ENCODE peak calls at places on chromosomes 1 and 21, in nine cellular contexts. K is dorsolateral prefrontal cortex, X is fibroblast of lung, C is RWPE1, B is left lung, O is left ventricle myocardium inferior, Q is hepatocyte, V is Caco-2, E is Panc1. H is an unnamed sample.
A peak's percentile ranks its signal among the peaks of the same experiment; 100 is the strongest.

GRCh38 chr1:115830963-115831362 is 10.0 kb downstream of the NHLH2 start:
- DNase-seq in K (no peak), X (no peak), C (no peak), B (no peak), O (no peak), Q (no peak), V (no peak), E (no peak), H (no peak)

GRCh38 chr21:45453308-45453950 is 48.5 kb downstream of the COL18A1 start:
- DNase-seq in K (no peak), X (no peak), C (no peak), B (no peak), O (peak; percentile 5), Q (no peak), V (no peak), E (no peak), H (no peak)

GRCh38 chr1:22727873-22728272 is 17.2 kb downstream of the EPHB2 start:
- DNase-seq in K (no peak), X (no peak), C (no peak), B (no peak), O (no peak), Q (no peak), V (no peak), E (no peak), H (no peak)

GRCh38 chr1:110875216-110875731 is 2.3 kb downstream of the CD53 start:
- DNase-seq in K (no peak), X (no peak), C (no peak), B (no peak), O (no peak), Q (no peak), V (no peak), E (no peak), H (no peak)

GRCh38 chr1:242318140-242318539 is 206.4 kb downstream of the PLD5 start:
- DNase-seq in K (no peak), X (no peak), C (no peak), B (no peak), O (no peak), Q (no peak), V (no peak), E (no peak), H (no peak)

GRCh38 chr1:155977607-155978324 is 581 bp downstream of the ARHGEF2 start:
- DNase-seq in K (no peak), X (no peak), C (peak; percentile 50), B (no peak), O (peak; percentile 61), Q (peak; percentile 68), V (peak; percentile 45), E (no peak), H (peak; percentile 38)

GRCh38 chr21:31553461-31553860 is 106.0 kb upstream of the SOD1 start:
- DNase-seq in K (no peak), X (no peak), C (no peak), B (no peak), O (no peak), Q (no peak), V (no peak), E (no peak), H (no peak)

GRCh38 chr1:45493116-45493697 is 2.2 kb upstream of the TESK2 start:
- DNase-seq in K (no peak), X (peak; percentile 38), C (peak; percentile 49), B (no peak), O (no peak), Q (peak; percentile 66), V (peak; percentile 62), E (peak; percentile 42), H (peak; percentile 59)

GRCh38 chr1:68281946-68282615 is 49.8 kb upstream of the WLS start:
- DNase-seq in K (no peak), X (no peak), C (no peak), B (no peak), O (no peak), Q (no peak), V (peak; percentile 5), E (no peak), H (no peak)

GRCh38 chr1:231866392-231867331 is 240.1 kb downstream of the DISC1 start:
- DNase-seq in K (peak; percentile 60), X (peak; percentile 60), C (peak; percentile 45), B (no peak), O (peak; percentile 38), Q (peak; percentile 80), V (peak; percentile 54), E (peak; percentile 35), H (peak; percentile 64)

GRCh38 chr1:231855966-231856365 is 229.4 kb downstream of the DISC1 start:
- DNase-seq in K (no peak), X (no peak), C (no peak), B (no peak), O (no peak), Q (no peak), V (no peak), E (no peak), H (no peak)

GRCh38 chr1:174990382-174990999 is 9.3 kb upstream of the CACYBP start:
- DNase-seq in K (no peak), X (no peak), C (peak; percentile 62), B (no peak), O (no peak), Q (no peak), V (no peak), E (peak; percentile 61), H (no peak)

GRCh38 chr1:64849942-64850341 is 105.1 kb downstream of the RAVER2 start:
- DNase-seq in K (no peak), X (no peak), C (no peak), B (no peak), O (no peak), Q (no peak), V (no peak), E (no peak), H (no peak)
- TF ChIP-seq CTCF in K (no peak), X (no peak), C (no peak), B (no peak), O (no peak), Q (no peak), V (no peak), E (no peak), H (no peak)

GRCh38 chr1:184769241-184769640 is 14.6 kb upstream of the EDEM3 start:
- DNase-seq in K (no peak), X (no peak), C (no peak), B (no peak), O (no peak), Q (no peak), V (no peak), E (no peak), H (no peak)

GRCh38 chr1:184771190-184771691 is 16.6 kb upstream of the EDEM3 start:
- DNase-seq in K (no peak), X (no peak), C (no peak), B (no peak), O (no peak), Q (no peak), V (no peak), E (no peak), H (no peak)

GRCh38 chr1:184773762-184774320 is 19.2 kb upstream of the EDEM3 start:
- DNase-seq in K (no peak), X (no peak), C (no peak), B (no peak), O (no peak), Q (peak; percentile 23), V (no peak), E (no peak), H (no peak)

GRCh38 chr1:184768467-184768866 is 13.8 kb upstream of the EDEM3 start:
- DNase-seq in K (no peak), X (no peak), C (no peak), B (no peak), O (no peak), Q (no peak), V (no peak), E (no peak), H (no peak)

DNA sequence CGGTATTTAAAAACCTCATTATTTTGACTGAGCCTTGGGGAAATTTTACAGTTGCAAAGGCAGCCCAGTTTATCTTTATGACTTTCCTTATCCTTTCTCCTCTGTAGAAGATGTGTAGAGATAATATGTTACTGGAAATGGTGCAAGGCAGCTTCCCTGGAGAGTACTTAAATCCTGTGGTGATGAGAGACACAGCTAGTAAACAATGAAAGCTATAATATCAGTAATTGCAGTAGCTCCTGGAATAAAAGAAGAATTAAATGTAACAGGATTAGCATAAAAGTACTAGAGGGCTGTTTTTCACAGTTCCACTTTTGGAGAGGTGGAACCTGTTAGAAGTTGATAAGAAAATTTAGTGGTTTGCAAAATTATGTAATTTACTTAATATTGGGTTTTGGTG is 15.5 kb upstream of the EDEM3 start:
- DNase-seq in K (no peak), X (no peak), C (no peak), B (no peak), O (no peak), Q (no peak), V (no peak), E (no peak), H (no peak)
- TF ChIP-seq CTCF in K (no peak), X (no peak), C (no peak), B (no peak), O (no peak), Q (no peak), V (no peak), E (no peak), H (no peak)

GRCh38 chr1:69702085-69702484 is 134.4 kb downstream of the LRRC7 start:
- DNase-seq in K (no peak), X (no peak), C (peak; percentile 13), B (no peak), O (no peak), Q (no peak), V (no peak), E (no peak), H (no peak)

GRCh38 chr1:69706473-69706872 is 138.8 kb downstream of the LRRC7 start:
- DNase-seq in K (no peak), X (no peak), C (no peak), B (no peak), O (no peak), Q (no peak), V (no peak), E (no peak), H (no peak)

GRCh38 chr1:69697343-69697742 is 129.6 kb downstream of the LRRC7 start:
- DNase-seq in K (no peak), X (no peak), C (no peak), B (no peak), O (no peak), Q (no peak), V (no peak), E (no peak), H (no peak)

DNA sequence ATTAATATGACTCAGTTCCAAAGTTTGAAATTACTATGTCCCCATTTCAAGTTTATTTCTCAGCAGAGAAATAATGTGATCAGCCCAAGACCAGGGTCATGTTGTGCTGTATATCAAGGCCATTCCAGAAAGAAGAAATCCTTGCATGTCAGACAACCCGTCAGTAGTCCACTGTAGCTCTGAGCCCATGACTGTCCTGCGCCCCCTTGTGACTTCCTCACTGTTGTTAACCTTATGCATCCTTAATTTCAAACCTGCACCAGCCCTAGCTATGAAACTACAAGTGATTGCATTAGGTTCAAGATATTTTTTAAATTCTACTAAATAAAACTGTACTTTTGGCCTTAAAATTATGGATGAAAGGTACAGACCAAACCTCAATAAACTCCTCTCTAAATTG is 133.0 kb downstream of the LRRC7 start:
- DNase-seq in K (no peak), X (peak; percentile 15), C (no peak), B (no peak), O (no peak), Q (peak; percentile 40), V (peak; percentile 45), E (no peak), H (peak; percentile 60)
- TF ChIP-seq CTCF in K (no peak), X (peak; percentile 35), C (no peak), B (no peak), O (no peak), Q (peak; percentile 46), V (peak; percentile 47), E (peak; percentile 36), H (peak; percentile 38)

GRCh38 chr1:230707732-230708630 is 5.9 kb downstream of the AGT start:
- DNase-seq in K (no peak), X (no peak), C (no peak), B (no peak), O (no peak), Q (no peak), V (no peak), E (no peak), H (no peak)
- TF ChIP-seq CTCF in K (no peak), X (no peak), C (no peak), B (no peak), O (no peak), Q (no peak), V (no peak), E (no peak), H (no peak)